ENCODE peak calls at places on chromosomes 11 and 22, in seven cellular contexts. V is psoas muscle; E is cardiac muscle cell; D is fibroblast of lung; B is stomach; W is breast epithelium; S is CD8-positive, alpha-beta memory T cell. C is an unnamed sample. For H3K4me1, the result is how much of the 10 kb centered on the place peaks cover.

GRCh38 chr11:20364412-20364792 is 888 bp downstream of the HTATIP2 start:
- DNase-seq in V (no peak), B (no peak), E (no peak), W (no peak), S (no peak), D (no peak), C (peak)

GRCh38 chr11:6618117-6619020 is 853 bp downstream of the TPP1 start:
- DNase-seq in E (peak), W (no peak), V (peak), S (peak), D (peak), B (peak), C (no peak)

GRCh38 chr22:28025866-28026575 is 107.0 kb upstream of the PITPNB start:
- DNase-seq in B (peak), D (no peak), E (no peak), S (no peak), V (no peak), W (no peak), C (no peak)

GRCh38 chr11:120098503-120099054 is 39.3 kb downstream of the TRIM29 start:
- DNase-seq in S (no peak), D (no peak), B (no peak), E (no peak), V (no peak), W (no peak), C (no peak)

GRCh38 chr11:494761-495536 is 12.1 kb downstream of the RNH1 start:
- DNase-seq in W (no peak), S (no peak), E (no peak), B (no peak), V (peak), D (no peak), C (peak)

GRCh38 chr11:111412293-111412692 is 33.2 kb upstream of the POU2AF1 start:
- DNase-seq in V (no peak), S (no peak), W (no peak), D (no peak), B (no peak), E (no peak), C (no peak)

GRCh38 chr11:114082767-114083181 is 23.3 kb downstream of the ZBTB16 start:
- DNase-seq in E (peak), W (no peak), B (no peak), S (peak), V (peak), D (no peak), C (no peak)

GRCh38 chr22:38446018-38446601 is 8.9 kb downstream of the KCNJ4 start:
- DNase-seq in W (no peak), B (no peak), S (no peak), E (no peak), D (no peak), V (no peak), C (no peak)

GRCh38 chr11:17277024-17277584 is 565 bp downstream of the NUCB2 start:
- DNase-seq in B (no peak), S (no peak), D (peak), V (no peak), W (no peak), E (peak), C (no peak)

GRCh38 chr11:64242920-64243854 is 2.3 kb downstream of the FKBP2 start:
- DNase-seq in E (no peak), V (no peak), S (no peak), B (no peak), W (no peak), D (no peak), C (peak)

GRCh38 chr11:120178441-120179070 is 32.3 kb upstream of the OAF start:
- DNase-seq in S (no peak), E (no peak), B (no peak), W (no peak), V (no peak), D (no peak), C (no peak)

GRCh38 chr22:28930357-28931007 is 47.1 kb downstream of the ZNRF3 start:
- DNase-seq in W (no peak), V (no peak), B (no peak), E (peak), D (no peak), S (no peak), C (no peak)

DNA sequence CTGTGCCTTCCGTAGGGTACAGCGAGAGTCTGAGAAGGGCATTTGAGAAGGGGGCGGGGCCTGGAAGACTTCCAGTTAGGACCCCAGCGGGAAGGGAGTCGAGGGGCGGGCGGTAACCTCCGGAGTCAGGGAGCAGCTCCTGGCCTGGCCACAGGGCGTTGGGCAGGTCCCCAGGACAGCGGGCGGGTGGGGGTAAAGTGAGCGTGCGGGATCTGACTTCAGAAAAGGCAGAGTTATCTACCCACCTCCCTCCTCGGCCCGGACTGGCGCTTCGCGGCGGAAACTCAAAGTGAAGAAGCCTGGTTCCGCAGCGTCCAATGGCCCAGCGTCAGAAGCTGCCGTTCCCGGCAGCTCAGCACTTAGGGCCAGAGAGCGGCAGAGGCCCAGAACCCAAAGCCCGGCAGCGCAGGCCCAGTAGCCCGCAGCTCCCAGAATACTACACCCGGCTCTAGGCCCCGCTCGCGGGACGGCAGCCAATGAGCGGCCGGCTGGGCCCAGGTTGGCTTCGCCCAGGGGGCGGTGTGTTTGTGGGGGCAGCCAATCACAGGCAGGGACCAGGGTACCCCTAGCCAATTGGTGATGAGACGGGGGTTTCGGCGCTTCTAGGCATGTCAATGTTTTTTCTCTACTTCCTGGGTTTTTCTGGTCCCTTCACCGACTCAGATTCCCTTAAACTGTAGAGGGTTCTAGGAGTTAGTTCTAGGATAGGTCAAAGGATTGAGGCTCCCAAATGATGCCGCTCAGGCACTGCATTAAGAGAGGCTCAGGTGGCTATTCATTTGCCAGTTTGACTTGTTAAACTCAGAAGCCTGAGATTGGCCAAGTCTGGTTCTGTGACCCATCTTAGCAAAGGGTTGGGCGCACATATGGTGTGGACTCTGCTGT is at the start of gene TRIM68:
- DNase-seq in W (peak), V (peak), E (peak), D (peak), B (peak), S (peak), C (peak)
- H3K4me3 ChIP-seq in W (peak), V (peak), E (peak), D (peak), B (peak), S (peak), C (peak)

GRCh38 chr11:70470127-70470526 is 71.8 kb downstream of the CTTN start:
- DNase-seq in D (peak), V (no peak), E (peak), W (no peak), S (no peak), B (peak), C (no peak)
- H3K4me1 ChIP-seq in D (under half), V (under half), E (under half), W (under half), S (under half), B (under half), C (under half)

GRCh38 chr11:96338910-96339703 is 3.9 kb downstream of the MAML2 start:
- DNase-seq in D (peak), E (peak), S (peak), W (no peak), V (peak), B (no peak), C (peak)
- H3K4me3 ChIP-seq in D (peak), E (no peak), S (peak), W (peak), V (peak), B (peak), C (peak)

GRCh38 chr11:78344114-78344513 is 73.5 kb downstream of the GAB2 start:
- DNase-seq in W (no peak), S (no peak), E (no peak), V (no peak), D (no peak), B (no peak), C (no peak)

GRCh38 chr11:78349114-78349513 is 68.5 kb downstream of the GAB2 start:
- DNase-seq in S (no peak), E (no peak), V (no peak), B (no peak), D (peak), W (no peak), C (no peak)

GRCh38 chr11:78347956-78348355 is 69.7 kb downstream of the GAB2 start:
- DNase-seq in B (no peak), E (no peak), D (no peak), S (no peak), W (no peak), V (no peak), C (no peak)

GRCh38 chr11:78344676-78345075 is 72.9 kb downstream of the GAB2 start:
- DNase-seq in E (no peak), D (no peak), S (no peak), B (no peak), V (no peak), W (no peak), C (no peak)

GRCh38 chr11:78346799-78347198 is 70.8 kb downstream of the GAB2 start:
- DNase-seq in B (no peak), V (no peak), E (no peak), S (no peak), D (no peak), W (no peak), C (no peak)
- H3K4me1 ChIP-seq in B (under half), V (under half), E (under half), S (under half), D (under half), W (under half), C (under half)

GRCh38 chr11:112961146-112961668 is at the start of gene NCAM1:
- DNase-seq in S (peak), E (peak), W (no peak), B (peak), D (peak), V (peak), C (peak)

GRCh38 chr11:112962854-112963367 is 1.7 kb downstream of the NCAM1 start:
- DNase-seq in S (no peak), W (no peak), D (peak), B (peak), E (peak), V (peak), C (peak)

GRCh38 chr11:112961751-112962747 is 829 bp downstream of the NCAM1 start:
- DNase-seq in S (no peak), E (peak), W (no peak), V (peak), B (no peak), D (peak), C (peak)

GRCh38 chr11:112965601-112966125 is 4.4 kb downstream of the NCAM1 start:
- DNase-seq in E (no peak), W (no peak), D (no peak), S (no peak), V (no peak), B (no peak), C (no peak)

DNA sequence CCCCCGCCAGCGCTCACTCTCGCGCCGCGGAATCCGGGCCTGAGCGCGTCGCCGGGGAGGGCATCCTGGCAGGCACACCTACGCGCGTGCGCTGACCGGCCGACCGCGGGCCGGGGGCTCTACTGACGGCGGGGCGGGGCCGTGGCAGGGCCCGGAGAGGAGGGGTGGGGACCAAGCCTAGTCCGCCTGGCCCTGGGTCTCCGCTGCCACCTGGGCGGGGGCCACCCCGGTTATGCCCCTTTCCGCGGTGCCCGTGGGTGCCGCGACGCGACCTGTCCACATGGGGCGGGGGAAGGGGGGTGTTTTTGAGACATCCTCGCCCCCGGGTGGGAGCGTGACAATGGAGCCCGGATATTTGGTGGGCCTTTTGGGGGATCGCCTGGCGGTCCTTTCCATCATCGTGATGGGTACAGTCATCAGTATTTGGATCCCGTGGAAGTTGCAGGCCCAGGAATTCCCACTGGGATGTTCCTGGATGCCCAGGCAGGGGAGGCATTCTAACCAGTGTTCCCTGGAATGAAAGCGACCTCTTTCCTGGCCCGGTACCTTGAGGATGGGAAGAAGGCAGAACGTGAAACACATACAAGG is 2.2 kb downstream of the NCAM1 start:
- DNase-seq in V (peak), E (no peak), B (no peak), D (no peak), S (no peak), W (no peak), C (peak)
- H3K4me3 ChIP-seq in V (peak), E (peak), B (peak), D (peak), S (no peak), W (peak), C (peak)

GRCh38 chr22:35894937-35895708 is 133.5 kb downstream of the RBFOX2 start:
- DNase-seq in B (no peak), E (peak), D (peak), V (no peak), S (no peak), W (no peak), C (no peak)
- H3K4me1 ChIP-seq in B (under half), E (half or more), D (under half), V (half or more), S (under half), W (under half), C (under half)

GRCh38 chr11:3203221-3204043 is 15.2 kb downstream of the MRGPRG start:
- DNase-seq in S (no peak), B (no peak), W (no peak), E (peak), D (no peak), V (peak), C (no peak)

GRCh38 chr11:3202305-3202704 is 16.3 kb downstream of the MRGPRG start:
- DNase-seq in D (no peak), E (no peak), W (no peak), V (peak), S (no peak), B (no peak), C (no peak)

GRCh38 chr11:3201677-3202181 is 16.9 kb downstream of the MRGPRG start:
- DNase-seq in V (no peak), S (no peak), D (no peak), W (no peak), B (no peak), E (no peak), C (no peak)

GRCh38 chr11:3201112-3201581 is 17.5 kb downstream of the MRGPRG start:
- DNase-seq in D (no peak), V (peak), W (no peak), E (no peak), B (no peak), S (no peak), C (no peak)

GRCh38 chr11:3202759-3203158 is 15.9 kb downstream of the MRGPRG start:
- DNase-seq in S (no peak), B (no peak), W (no peak), E (no peak), D (no peak), V (peak), C (no peak)
- H3K4me3 ChIP-seq in S (no peak), B (peak), W (peak), E (no peak), D (no peak), V (no peak), C (no peak)

GRCh38 chr11:75721852-75722668 is 4.4 kb downstream of the MOGAT2 start:
- DNase-seq in B (no peak), D (no peak), E (no peak), S (no peak), W (no peak), V (no peak), C (peak)
- H3K4me1 ChIP-seq in B (under half), D (under half), E (under half), S (under half), W (under half), V (under half), C (under half)

GRCh38 chr22:39907605-39908097 is 6.8 kb downstream of the GRAP2 start:
- DNase-seq in B (no peak), S (no peak), E (no peak), W (no peak), V (no peak), D (no peak), C (no peak)
- H3K4me3 ChIP-seq in B (no peak), S (peak), E (no peak), W (no peak), V (no peak), D (no peak), C (no peak)

GRCh38 chr11:35216962-35217667 is 78.1 kb downstream of the CD44 start:
- DNase-seq in D (peak), W (no peak), B (no peak), S (no peak), E (no peak), V (no peak), C (no peak)

GRCh38 chr11:35218956-35219355 is 80.0 kb downstream of the CD44 start:
- DNase-seq in E (no peak), S (no peak), D (peak), V (no peak), B (no peak), W (no peak), C (no peak)

GRCh38 chr11:35214181-35214770 is 75.3 kb downstream of the CD44 start:
- DNase-seq in B (no peak), D (peak), W (no peak), S (no peak), E (no peak), V (no peak), C (no peak)

GRCh38 chr11:35214792-35215193 is 75.8 kb downstream of the CD44 start:
- DNase-seq in S (no peak), W (no peak), V (no peak), D (peak), E (peak), B (no peak), C (no peak)

DNA sequence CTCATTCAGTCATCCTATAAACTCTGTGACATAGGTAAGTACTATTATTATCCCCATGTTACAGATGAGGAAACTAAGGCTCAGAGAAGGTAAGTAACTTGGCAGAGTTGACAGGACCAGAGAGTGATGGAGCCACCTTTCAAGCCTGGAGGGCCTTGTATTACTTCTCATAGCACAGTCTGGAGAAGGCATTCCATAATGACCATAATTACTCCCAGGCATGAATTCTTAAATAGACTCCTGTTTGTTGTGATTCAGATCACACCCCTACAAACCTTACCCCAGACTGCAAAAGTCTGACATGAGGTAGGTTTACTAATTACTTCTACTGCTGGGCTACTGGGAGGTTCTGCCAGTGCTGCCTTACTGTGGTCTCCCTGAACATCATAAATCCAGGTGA is 77.0 kb downstream of the CD44 start:
- DNase-seq in W (no peak), E (no peak), V (no peak), S (no peak), B (no peak), D (no peak), C (no peak)
- H3K4me1 ChIP-seq in W (under half), E (under half), V (under half), S (half or more), B (under half), D (under half), C (under half)